ENCODE peak calls at places on chromosomes 6 and 20, in nine cellular contexts. E, G, L, Q, O, I, N, H and M are unnamed samples.
A peak's percentile ranks its signal among the peaks of the same experiment; 100 is the strongest.

GRCh38 chr6:10425973-10426780 is 11.3 kb upstream of the TFAP2A start:
- DNase-seq in E (no peak), G (peak; percentile 38), L (peak; percentile 82), Q (no peak), O (no peak), I (no peak), N (no peak), H (no peak), M (no peak)

GRCh38 chr6:136921936-136922679 is at the start of gene SLC35D3:
- DNase-seq in E (peak; percentile 19), G (no peak), L (peak; percentile 14), Q (peak; percentile 18), O (peak; percentile 25), I (no peak), N (peak; percentile 13), H (no peak), M (peak; percentile 15)

GRCh38 chr6:63644668-63645326 is 9.2 kb downstream of the PHF3 start:
- DNase-seq in E (no peak), G (no peak), L (no peak), Q (no peak), O (no peak), I (no peak), N (no peak), H (no peak), M (no peak)

GRCh38 chr6:85402922-85403321 is 47.0 kb upstream of the NT5E start:
- DNase-seq in E (no peak), G (no peak), L (no peak), Q (no peak), O (no peak), I (no peak), N (no peak), H (no peak), M (no peak)

GRCh38 chr6:136550330-136551071 is at the start of gene MAP7:
- DNase-seq in E (peak; percentile 68), G (peak; percentile 91), L (peak; percentile 23), Q (peak; percentile 58), O (peak; percentile 45), I (peak; percentile 77), N (peak; percentile 93), H (peak; percentile 60), M (peak; percentile 70)

GRCh38 chr6:79468116-79468515 is 69.1 kb downstream of the LCA5 start:
- DNase-seq in E (no peak), G (no peak), L (peak; percentile 5), Q (no peak), O (no peak), I (no peak), N (no peak), H (no peak), M (no peak)

GRCh38 chr20:24998631-24999445 is 6.3 kb upstream of the APMAP start:
- DNase-seq in E (no peak), G (peak; percentile 6), L (no peak), Q (no peak), O (no peak), I (peak; percentile 5), N (no peak), H (no peak), M (no peak)

GRCh38 chr6:43076928-43077809 is 1.1 kb downstream of the PTK7 start:
- DNase-seq in E (no peak), G (no peak), L (peak; percentile 44), Q (no peak), O (no peak), I (no peak), N (no peak), H (no peak), M (no peak)

GRCh38 chr20:58575776-58576589 is 60.8 kb upstream of the APCDD1L start:
- DNase-seq in E (no peak), G (no peak), L (no peak), Q (no peak), O (no peak), I (no peak), N (no peak), H (no peak), M (no peak)

GRCh38 chr6:130913119-130913518 is 85.9 kb downstream of the SMLR1 start:
- DNase-seq in E (no peak), G (no peak), L (no peak), Q (peak; percentile 44), O (no peak), I (no peak), N (no peak), H (no peak), M (peak; percentile 18)

GRCh38 chr6:46893648-46894047 is 28.1 kb downstream of the ADGRF5 start:
- DNase-seq in E (no peak), G (no peak), L (peak; percentile 54), Q (no peak), O (no peak), I (no peak), N (no peak), H (no peak), M (no peak)

GRCh38 chr6:121319112-121319553 is 15.1 kb downstream of the TBC1D32 start:
- DNase-seq in E (no peak), G (no peak), L (peak; percentile 13), Q (no peak), O (no peak), I (no peak), N (peak; percentile 38), H (no peak), M (no peak)

GRCh38 chr20:36465109-36466080 is 75.9 kb upstream of the MYL9 start:
- DNase-seq in E (peak; percentile 55), G (peak; percentile 62), L (peak; percentile 98), Q (peak; percentile 40), O (no peak), I (peak; percentile 72), N (no peak), H (peak; percentile 31), M (peak; percentile 72)

GRCh38 chr6:73722318-73723060 is 26.5 kb downstream of the CD109 start:
- DNase-seq in E (no peak), G (no peak), L (peak; percentile 90), Q (no peak), O (no peak), I (no peak), N (no peak), H (no peak), M (no peak)

GRCh38 chr20:37414133-37414532 is 68.2 kb downstream of the SRC start:
- DNase-seq in E (no peak), G (no peak), L (no peak), Q (no peak), O (no peak), I (no peak), N (no peak), H (no peak), M (no peak)

GRCh38 chr6:85983032-85983659 is 340.5 kb upstream of the SYNCRIP start:
- DNase-seq in E (no peak), G (no peak), L (no peak), Q (no peak), O (no peak), I (no peak), N (no peak), H (no peak), M (no peak)

GRCh38 chr6:166221636-166222035 is 54.0 kb upstream of the TBXT start:
- DNase-seq in E (no peak), G (no peak), L (no peak), Q (no peak), O (no peak), I (no peak), N (no peak), H (no peak), M (no peak)

GRCh38 chr20:63572788-63573738 is 976 bp downstream of the HELZ2 start:
- DNase-seq in E (no peak), G (no peak), L (no peak), Q (no peak), O (no peak), I (no peak), N (peak; percentile 69), H (no peak), M (peak; percentile 27)

GRCh38 chr6:153852034-153852433 is 187.0 kb upstream of the OPRM1 start:
- DNase-seq in E (no peak), G (no peak), L (no peak), Q (no peak), O (no peak), I (no peak), N (no peak), H (no peak), M (no peak)

GRCh38 chr6:90220273-90220672 is 76.4 kb downstream of the BACH2 start:
- DNase-seq in E (no peak), G (no peak), L (peak; percentile 54), Q (no peak), O (no peak), I (no peak), N (no peak), H (no peak), M (no peak)

GRCh38 chr6:128882560-128882959 is 378 bp upstream of the LAMA2 start:
- DNase-seq in E (no peak), G (no peak), L (no peak), Q (no peak), O (no peak), I (no peak), N (no peak), H (no peak), M (no peak)

GRCh38 chr6:27873101-27874030 is 38.8 kb downstream of the OR2B2 start:
- DNase-seq in E (peak; percentile 60), G (peak; percentile 80), L (peak; percentile 96), Q (peak; percentile 89), O (peak; percentile 41), I (no peak), N (peak; percentile 90), H (peak; percentile 49), M (peak; percentile 74)